ENCODE peak calls at places on chromosome 22, in five cellular contexts. T is osteoblast, X is AG04449, O is cardiac fibroblast, B is neural progenitor cell. V is an unnamed sample.

GRCh38 chr22:19799322-19800190 is 39.0 kb downstream of the TBX1 start:
- DNase-seq in T (peak), O (peak), X (peak), B (no peak), V (peak)

GRCh38 chr22:35621446-35621845 is 4.3 kb upstream of the MB start:
- DNase-seq in T (no peak), B (no peak), X (no peak), O (no peak), V (no peak)

GRCh38 chr22:27986459-27986858 is 67.4 kb upstream of the PITPNB start:
- DNase-seq in O (no peak), B (no peak), T (no peak), X (no peak), V (no peak)

GRCh38 chr22:23237201-23237798 is 57.0 kb downstream of the BCR start:
- DNase-seq in B (peak), T (no peak), X (no peak), O (peak), V (no peak)

GRCh38 chr22:36344106-36344827 is 43.5 kb downstream of the MYH9 start:
- DNase-seq in B (no peak), T (peak), O (no peak), X (no peak), V (no peak)

GRCh38 chr22:49962751-49963646 is 2.4 kb downstream of the PIM3 start:
- DNase-seq in B (no peak), X (no peak), T (peak), O (no peak), V (no peak)

GRCh38 chr22:26835929-26836528 is 178.6 kb downstream of the MIAT start:
- DNase-seq in B (peak), T (peak), X (no peak), O (peak), V (peak)

GRCh38 chr22:26377170-26377825 is 51.8 kb upstream of the ASPHD2 start:
- DNase-seq in X (no peak), B (peak), O (peak), T (no peak), V (no peak)

GRCh38 chr22:30609260-30610185 is 2.5 kb downstream of the TCN2 start:
- DNase-seq in O (peak), X (peak), T (peak), B (no peak), V (peak)

GRCh38 chr22:50011447-50012200 is 941 bp downstream of the IL17REL start:
- DNase-seq in B (no peak), X (no peak), T (peak), O (no peak), V (no peak)

GRCh38 chr22:27668828-27669797 is 132.4 kb downstream of the MN1 start:
- DNase-seq in B (no peak), T (peak), X (no peak), O (peak), V (no peak)

GRCh38 chr22:31561970-31562369 is 65.6 kb downstream of the SFI1 start:
- DNase-seq in X (no peak), B (no peak), T (no peak), O (no peak), V (no peak)

GRCh38 chr22:25395915-25396314 is 168.6 kb upstream of the GRK3 start:
- DNase-seq in T (no peak), B (no peak), O (no peak), X (no peak), V (no peak)

GRCh38 chr22:23397008-23397617 is 183.0 kb downstream of the IGLL1 start:
- DNase-seq in B (no peak), O (no peak), T (peak), X (no peak), V (no peak)

GRCh38 chr22:48459859-48460823 is 1367.5 kb downstream of the BRD1 start:
- DNase-seq in B (no peak), X (no peak), T (no peak), O (no peak), V (no peak)

GRCh38 chr22:30866216-30866615 is 102.4 kb downstream of the MORC2 start:
- DNase-seq in O (no peak), X (no peak), B (no peak), T (no peak), V (no peak)

GRCh38 chr22:41857860-41858199 is 24.9 kb downstream of the SREBF2 start:
- DNase-seq in B (no peak), O (no peak), T (no peak), X (no peak), V (no peak)

GRCh38 chr22:41863472-41863871 is 30.6 kb downstream of the SREBF2 start:
- DNase-seq in O (no peak), T (no peak), X (no peak), B (no peak), V (no peak)

GRCh38 chr22:41857160-41857859 is 24.4 kb downstream of the SREBF2 start:
- DNase-seq in O (peak), B (peak), X (no peak), T (peak), V (peak)

GRCh38 chr22:41862160-41862529 is 29.2 kb downstream of the SREBF2 start:
- DNase-seq in T (peak), B (no peak), O (peak), X (no peak), V (no peak)

GRCh38 chr22:41862530-41863266 is 29.8 kb downstream of the SREBF2 start:
- DNase-seq in T (peak), O (no peak), B (no peak), X (no peak), V (no peak)
- H3K4me3 ChIP-seq in T (peak), O (no peak), B (no peak), X (no peak), V (no peak)

GRCh38 chr22:37697540-37697835 is 640 bp downstream of the TRIOBP start:
- DNase-seq in T (no peak), O (no peak), X (no peak), B (no peak), V (no peak)
- H3K4me3 ChIP-seq in T (no peak), O (no peak), X (peak), B (peak), V (no peak)

GRCh38 chr22:47392729-47393128 is 630.3 kb downstream of the TBC1D22A start:
- DNase-seq in X (no peak), O (no peak), B (no peak), T (no peak), V (no peak)
- H3K4me3 ChIP-seq in X (no peak), O (no peak), B (no peak), T (no peak), V (no peak)

GRCh38 chr22:40605676-40606250 is 30.8 kb downstream of the MRTFA start:
- DNase-seq in T (no peak), X (no peak), B (no peak), O (no peak), V (no peak)
- H3K4me3 ChIP-seq in T (no peak), X (no peak), B (no peak), O (no peak), V (no peak)

DNA sequence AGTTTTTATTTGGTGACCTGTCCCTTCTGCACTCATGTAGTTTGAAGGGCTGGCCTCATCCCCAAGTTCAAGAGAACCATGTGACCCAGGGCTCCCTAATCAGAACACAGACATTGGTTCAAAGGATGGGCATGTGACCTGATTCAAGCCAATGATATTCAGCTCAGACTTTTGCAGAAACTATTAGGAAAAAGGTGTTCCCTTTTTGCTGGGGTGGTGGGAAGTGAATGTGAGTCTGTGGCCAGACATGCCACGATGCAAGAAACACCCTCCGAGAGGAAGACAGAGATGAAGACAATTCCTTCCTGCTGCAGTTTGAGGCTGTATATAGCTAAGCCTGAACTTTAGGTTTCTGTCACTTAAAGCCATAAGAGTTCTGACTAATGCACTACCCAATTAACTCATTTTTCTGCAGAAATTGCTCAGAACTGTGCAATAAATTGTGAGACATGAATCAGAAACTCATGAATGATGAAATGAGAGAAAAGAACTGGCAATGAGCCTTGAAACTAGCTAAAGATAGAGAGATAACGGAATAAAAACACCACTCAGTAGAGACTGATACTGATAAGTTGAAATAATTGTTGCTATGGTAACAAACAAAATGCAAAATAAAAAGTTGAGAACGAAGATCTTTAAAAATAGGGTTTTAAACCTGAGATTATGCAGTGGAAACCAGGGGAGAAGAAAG is 9.2 kb upstream of the MAPK1 start:
- DNase-seq in X (peak), B (no peak), T (peak), O (peak), V (no peak)
- H3K4me3 ChIP-seq in X (no peak), B (no peak), T (no peak), O (no peak), V (no peak)

V was measured in HFF-Myc.